ENCODE peak calls at places on chromosomes 3 and 15, in seven cellular contexts. One of them, this sample, is unnamed.
A peak's percentile ranks its signal among the peaks of the same experiment; 100 is the strongest.

GRCh38 chr15:98383571-98383970 is 264.8 kb upstream of the IGF1R start:
- DNase-seq in uterus: no peak
- DNase-seq in breast epithelium: no peak
- DNase-seq in suprapubic skin: no peak
- DNase-seq in H1: no peak
- DNase-seq in HCT116: no peak
- DNase-seq in heart left ventricle: no peak
- DNase-seq in this sample: no peak

GRCh38 chr15:75151214-75152128 is 50.2 kb upstream of the C15orf39 start:
- DNase-seq in uterus: no peak
- DNase-seq in breast epithelium: no peak
- DNase-seq in suprapubic skin: no peak
- DNase-seq in H1: no peak
- DNase-seq in HCT116: no peak
- DNase-seq in heart left ventricle: no peak
- DNase-seq in this sample: no peak

GRCh38 chr3:151630938-151631417 is 102.7 kb upstream of the AADACL2 start:
- DNase-seq in uterus: no peak
- DNase-seq in breast epithelium: no peak
- DNase-seq in suprapubic skin: no peak
- DNase-seq in H1: no peak
- DNase-seq in HCT116: no peak
- DNase-seq in heart left ventricle: no peak
- DNase-seq in this sample: no peak

GRCh38 chr3:141063831-141064230 is 12.7 kb downstream of the SPSB4 start:
- DNase-seq in uterus: no peak
- DNase-seq in breast epithelium: no peak
- DNase-seq in suprapubic skin: peak; percentile 7
- DNase-seq in H1: peak; percentile 41
- DNase-seq in HCT116: no peak
- DNase-seq in heart left ventricle: no peak
- DNase-seq in this sample: no peak

GRCh38 chr3:146020969-146021368 is 140.0 kb downstream of the PLOD2 start:
- DNase-seq in uterus: no peak
- DNase-seq in breast epithelium: no peak
- DNase-seq in suprapubic skin: no peak
- DNase-seq in H1: no peak
- DNase-seq in HCT116: no peak
- DNase-seq in heart left ventricle: no peak
- DNase-seq in this sample: no peak

GRCh38 chr3:55615694-55616310 is 128.7 kb upstream of the WNT5A start:
- DNase-seq in uterus: no peak
- DNase-seq in breast epithelium: peak; percentile 47
- DNase-seq in suprapubic skin: no peak
- DNase-seq in H1: no peak
- DNase-seq in HCT116: no peak
- DNase-seq in heart left ventricle: peak; percentile 32
- DNase-seq in this sample: no peak

GRCh38 chr3:122886951-122887350 is 92.1 kb downstream of the SLC49A4 start:
- DNase-seq in uterus: no peak
- DNase-seq in breast epithelium: no peak
- DNase-seq in suprapubic skin: no peak
- DNase-seq in H1: no peak
- DNase-seq in HCT116: no peak
- DNase-seq in heart left ventricle: no peak
- DNase-seq in this sample: no peak

GRCh38 chr3:151210676-151211381 is 7.8 kb upstream of the GPR171 start:
- DNase-seq in uterus: no peak
- DNase-seq in breast epithelium: no peak
- DNase-seq in suprapubic skin: no peak
- DNase-seq in H1: no peak
- DNase-seq in HCT116: no peak
- DNase-seq in heart left ventricle: no peak
- DNase-seq in this sample: no peak

GRCh38 chr15:79376383-79376782 is 55.8 kb upstream of the MINAR1 start:
- DNase-seq in uterus: no peak
- DNase-seq in breast epithelium: no peak
- DNase-seq in suprapubic skin: no peak
- DNase-seq in H1: no peak
- DNase-seq in HCT116: no peak
- DNase-seq in heart left ventricle: no peak
- DNase-seq in this sample: no peak

GRCh38 chr3:100046986-100047385 is 67.3 kb downstream of the FILIP1L start:
- DNase-seq in uterus: no peak
- DNase-seq in breast epithelium: no peak
- DNase-seq in suprapubic skin: no peak
- DNase-seq in H1: no peak
- DNase-seq in HCT116: no peak
- DNase-seq in heart left ventricle: no peak
- DNase-seq in this sample: no peak

GRCh38 chr15:66782785-66783184 is 80.7 kb downstream of the SMAD6 start:
- DNase-seq in uterus: no peak
- DNase-seq in breast epithelium: no peak
- DNase-seq in suprapubic skin: no peak
- DNase-seq in H1: no peak
- DNase-seq in HCT116: no peak
- DNase-seq in heart left ventricle: peak; percentile 31
- DNase-seq in this sample: no peak

GRCh38 chr15:78209646-78210348 is 24.6 kb downstream of the ACSBG1 start:
- DNase-seq in uterus: no peak
- DNase-seq in breast epithelium: no peak
- DNase-seq in suprapubic skin: peak; percentile 60
- DNase-seq in H1: peak; percentile 16
- DNase-seq in HCT116: no peak
- DNase-seq in heart left ventricle: no peak
- DNase-seq in this sample: no peak

GRCh38 chr3:54376440-54376839 is 254.1 kb downstream of the CACNA2D3 start:
- DNase-seq in uterus: no peak
- DNase-seq in breast epithelium: no peak
- DNase-seq in suprapubic skin: no peak
- DNase-seq in H1: no peak
- DNase-seq in HCT116: no peak
- DNase-seq in heart left ventricle: no peak
- DNase-seq in this sample: no peak

GRCh38 chr3:65107174-65107573 is 419.4 kb upstream of the ADAMTS9 start:
- DNase-seq in uterus: peak; percentile 31
- DNase-seq in breast epithelium: no peak
- DNase-seq in suprapubic skin: no peak
- DNase-seq in H1: no peak
- DNase-seq in HCT116: no peak
- DNase-seq in heart left ventricle: no peak
- DNase-seq in this sample: no peak

GRCh38 chr15:78069052-78069414 is 8.5 kb downstream of the TBC1D2B start:
- DNase-seq in uterus: no peak
- DNase-seq in breast epithelium: no peak
- DNase-seq in suprapubic skin: no peak
- DNase-seq in H1: no peak
- DNase-seq in HCT116: no peak
- DNase-seq in heart left ventricle: no peak
- DNase-seq in this sample: no peak

GRCh38 chr3:51340311-51340829 is 44.7 kb upstream of the MANF start:
- DNase-seq in uterus: no peak
- DNase-seq in breast epithelium: peak; percentile 54
- DNase-seq in suprapubic skin: no peak
- DNase-seq in H1: peak; percentile 33
- DNase-seq in HCT116: peak; percentile 83
- DNase-seq in heart left ventricle: no peak
- DNase-seq in this sample: no peak

DNA sequence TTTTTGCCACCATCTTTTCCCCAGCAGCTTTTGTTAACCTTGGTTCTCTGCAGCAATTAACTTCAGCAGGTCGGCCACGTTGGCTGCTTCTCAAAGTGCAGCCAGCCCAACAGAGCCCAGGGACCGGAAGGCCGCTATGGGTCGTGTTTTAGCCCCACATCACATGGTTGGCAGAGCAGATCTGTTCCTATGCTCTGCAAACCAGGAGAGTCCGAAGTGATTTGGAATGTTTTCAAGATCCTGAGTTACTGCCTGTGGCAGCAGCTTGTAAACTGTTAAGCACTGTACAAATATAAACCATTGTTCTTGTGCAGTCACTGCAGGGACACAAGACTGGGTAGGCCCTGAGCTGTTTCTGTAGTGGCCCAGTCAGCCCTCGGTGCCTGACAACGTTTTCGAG is 69.6 kb upstream of the MYZAP start:
- DNase-seq in uterus: no peak
- DNase-seq in breast epithelium: no peak
- DNase-seq in suprapubic skin: no peak
- DNase-seq in H1: no peak
- DNase-seq in HCT116: no peak
- DNase-seq in heart left ventricle: peak; percentile 66
- DNase-seq in this sample: no peak
- H3K36me3 ChIP-seq in uterus: no peaks in the 10 kb centered on the region
- H3K36me3 ChIP-seq in breast epithelium: no peaks in the 10 kb centered on the region
- H3K36me3 ChIP-seq in suprapubic skin: peaks cover 6% of the 10 kb centered on the region
- H3K36me3 ChIP-seq in H1: peaks cover 18% of the 10 kb centered on the region
- H3K36me3 ChIP-seq in HCT116: no peaks in the 10 kb centered on the region
- H3K36me3 ChIP-seq in heart left ventricle: no peaks in the 10 kb centered on the region
- H3K36me3 ChIP-seq in this sample: no peaks in the 10 kb centered on the region

DNA sequence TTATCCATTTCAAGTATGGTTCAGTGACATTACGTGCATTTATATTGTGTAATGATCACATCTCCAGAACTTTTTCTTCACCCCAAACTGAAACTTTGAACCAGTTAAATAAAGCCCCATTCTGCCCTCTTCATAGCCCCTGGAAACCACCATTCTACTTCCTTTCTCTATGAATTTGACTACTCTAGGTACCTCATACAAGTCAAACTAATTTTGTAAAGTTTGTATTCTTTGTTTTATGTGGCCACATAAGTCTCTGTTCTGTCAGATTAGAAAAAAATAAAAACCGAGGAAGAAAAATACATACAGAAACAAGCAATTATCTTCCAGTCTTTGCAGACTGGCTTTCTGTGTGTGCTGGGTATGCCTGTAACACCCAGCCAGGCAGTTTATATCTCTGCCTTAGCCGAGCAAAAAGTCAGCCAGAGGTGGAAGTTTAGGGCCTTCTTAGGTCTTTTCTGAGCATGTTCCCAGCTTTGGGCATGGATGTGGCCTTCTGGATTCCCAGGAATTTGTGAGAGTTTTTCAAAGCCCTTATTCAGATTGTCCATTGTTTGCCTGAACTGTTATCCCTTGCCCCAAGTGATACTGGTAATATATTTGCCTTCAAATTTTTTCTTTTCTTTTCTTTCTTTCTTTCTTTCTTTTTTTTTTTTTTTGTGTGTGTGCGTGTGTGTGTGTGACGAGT is 6.0 kb upstream of the GRAMD1C start:
- DNase-seq in uterus: no peak
- DNase-seq in breast epithelium: peak; percentile 30
- DNase-seq in suprapubic skin: no peak
- DNase-seq in H1: no peak
- DNase-seq in HCT116: no peak
- DNase-seq in heart left ventricle: no peak
- DNase-seq in this sample: no peak
- TF ChIP-seq POLR2A in uterus: no peak
- TF ChIP-seq POLR2A in breast epithelium: no peak
- TF ChIP-seq POLR2A in suprapubic skin: no peak
- TF ChIP-seq POLR2A in H1: no peak
- TF ChIP-seq POLR2A in HCT116: no peak
- TF ChIP-seq POLR2A in heart left ventricle: no peak
- TF ChIP-seq POLR2A in this sample: no peak

DNA sequence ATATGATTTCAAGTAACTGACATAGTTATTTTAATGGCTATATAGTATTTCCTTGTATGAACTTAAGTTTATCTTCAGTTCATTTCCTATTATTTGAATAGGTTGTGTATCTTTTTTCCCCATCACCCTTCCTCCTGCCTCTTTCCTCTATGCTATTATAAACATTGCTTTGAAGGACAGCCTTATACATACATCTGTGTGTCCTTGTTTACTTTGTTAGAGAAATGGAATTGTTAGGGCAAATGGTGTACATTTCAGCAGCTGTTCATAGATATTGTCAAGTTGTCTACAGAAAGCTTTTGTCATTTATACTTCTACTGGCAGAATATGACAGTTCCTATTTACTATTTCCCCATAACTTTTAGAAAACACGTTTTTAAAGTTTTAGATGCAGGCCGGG is 18.4 kb downstream of the AKAP13 start:
- DNase-seq in uterus: no peak
- DNase-seq in breast epithelium: no peak
- DNase-seq in suprapubic skin: no peak
- DNase-seq in H1: no peak
- DNase-seq in HCT116: no peak
- DNase-seq in heart left ventricle: no peak
- DNase-seq in this sample: no peak
- H3K4me1 ChIP-seq in uterus: peaks cover 14% of the 10 kb centered on the region
- H3K4me1 ChIP-seq in breast epithelium: no peaks in the 10 kb centered on the region
- H3K4me1 ChIP-seq in suprapubic skin: peaks cover 43% of the 10 kb centered on the region
- H3K4me1 ChIP-seq in H1: peaks cover 7% of the 10 kb centered on the region
- H3K4me1 ChIP-seq in HCT116: peaks cover 18% of the 10 kb centered on the region
- H3K4me1 ChIP-seq in heart left ventricle: peaks cover 38% of the 10 kb centered on the region
- H3K4me1 ChIP-seq in this sample: peaks cover 26% of the 10 kb centered on the region

GRCh38 chr3:169591983-169592644 is 71.4 kb downstream of the MECOM start:
- DNase-seq in uterus: no peak
- DNase-seq in breast epithelium: no peak
- DNase-seq in suprapubic skin: no peak
- DNase-seq in H1: no peak
- DNase-seq in HCT116: no peak
- DNase-seq in heart left ventricle: no peak
- DNase-seq in this sample: no peak
- H3K36me3 ChIP-seq in uterus: no peaks in the 10 kb centered on the region
- H3K36me3 ChIP-seq in breast epithelium: no peaks in the 10 kb centered on the region
- H3K36me3 ChIP-seq in suprapubic skin: no peaks in the 10 kb centered on the region
- H3K36me3 ChIP-seq in H1: no peaks in the 10 kb centered on the region
- H3K36me3 ChIP-seq in HCT116: no peaks in the 10 kb centered on the region
- H3K36me3 ChIP-seq in heart left ventricle: no peaks in the 10 kb centered on the region
- H3K36me3 ChIP-seq in this sample: no peaks in the 10 kb centered on the region

GRCh38 chr3:138054057-138054456 is 44.1 kb downstream of the CLDN18 start:
- DNase-seq in uterus: no peak
- DNase-seq in breast epithelium: no peak
- DNase-seq in suprapubic skin: no peak
- DNase-seq in H1: no peak
- DNase-seq in HCT116: no peak
- DNase-seq in heart left ventricle: no peak
- DNase-seq in this sample: no peak

GRCh38 chr3:138059261-138059660 is 49.3 kb downstream of the CLDN18 start:
- DNase-seq in uterus: no peak
- DNase-seq in breast epithelium: no peak
- DNase-seq in suprapubic skin: no peak
- DNase-seq in H1: no peak
- DNase-seq in HCT116: no peak
- DNase-seq in heart left ventricle: peak; percentile 44
- DNase-seq in this sample: no peak

GRCh38 chr3:138060792-138061191 is 50.8 kb downstream of the CLDN18 start:
- DNase-seq in uterus: no peak
- DNase-seq in breast epithelium: no peak
- DNase-seq in suprapubic skin: no peak
- DNase-seq in H1: no peak
- DNase-seq in HCT116: no peak
- DNase-seq in heart left ventricle: no peak
- DNase-seq in this sample: no peak

GRCh38 chr3:138062037-138062436 is 52.1 kb downstream of the CLDN18 start:
- DNase-seq in uterus: no peak
- DNase-seq in breast epithelium: no peak
- DNase-seq in suprapubic skin: no peak
- DNase-seq in H1: no peak
- DNase-seq in HCT116: no peak
- DNase-seq in heart left ventricle: no peak
- DNase-seq in this sample: no peak

DNA sequence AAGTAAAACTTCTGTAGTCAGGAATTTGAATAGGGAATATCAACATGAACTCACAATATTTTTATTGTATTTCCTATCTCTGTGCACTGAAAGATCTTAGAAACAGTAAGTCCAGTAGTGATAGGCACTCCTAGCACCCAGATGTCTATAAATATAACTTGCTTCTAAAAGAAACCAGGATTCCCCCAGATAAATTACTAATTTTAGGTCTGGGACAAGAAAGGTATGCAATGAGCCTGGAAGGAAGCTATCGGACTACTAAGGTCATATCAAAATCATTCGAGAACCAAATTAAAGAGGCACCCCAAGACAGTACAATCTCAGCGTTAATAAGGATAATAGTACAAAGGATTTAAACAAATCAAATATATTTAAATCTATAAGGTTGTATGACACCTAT is 47.4 kb downstream of the CLDN18 start:
- DNase-seq in uterus: no peak
- DNase-seq in breast epithelium: no peak
- DNase-seq in suprapubic skin: no peak
- DNase-seq in H1: no peak
- DNase-seq in HCT116: no peak
- DNase-seq in heart left ventricle: no peak
- DNase-seq in this sample: no peak
- TF ChIP-seq POLR2A in uterus: no peak
- TF ChIP-seq POLR2A in breast epithelium: no peak
- TF ChIP-seq POLR2A in suprapubic skin: no peak
- TF ChIP-seq POLR2A in H1: no peak
- TF ChIP-seq POLR2A in HCT116: no peak
- TF ChIP-seq POLR2A in heart left ventricle: no peak
- TF ChIP-seq POLR2A in this sample: no peak

This sample was measured in tibial nerve.